ENCODE peak calls at places on chromosomes 12 and 14, in six cellular contexts. One of them, this sample, is unnamed.

GRCh38 chr12:29043069-29043468 is 106.0 kb upstream of the FAR2 start:
- DNase-seq in BJ: peak; percentile 55
- DNase-seq in endodermal cell: no peak
- DNase-seq in lower lobe of right lung: no peak
- DNase-seq in stimulated activated naive CD4-positive, alpha-beta T cell treated with Interleukin-2 at 50 U/mL for 16 hours: no peak
- DNase-seq in NCI-H2081: no peak
- DNase-seq in this sample: no peak

GRCh38 chr14:50082308-50082742 is 34.0 kb downstream of the VCPKMT start:
- DNase-seq in stimulated activated naive CD4-positive, alpha-beta T cell treated with Interleukin-2 at 50 U/mL for 16 hours: peak; percentile 64
- DNase-seq in BJ: no peak
- DNase-seq in NCI-H2081: no peak
- DNase-seq in lower lobe of right lung: no peak
- DNase-seq in endodermal cell: no peak
- DNase-seq in this sample: no peak

GRCh38 chr14:67725171-67725570 is 23.5 kb downstream of the RDH12 start:
- DNase-seq in BJ: no peak
- DNase-seq in lower lobe of right lung: no peak
- DNase-seq in endodermal cell: no peak
- DNase-seq in NCI-H2081: no peak
- DNase-seq in stimulated activated naive CD4-positive, alpha-beta T cell treated with Interleukin-2 at 50 U/mL for 16 hours: no peak
- DNase-seq in this sample: no peak

GRCh38 chr12:58540480-58541299 is 379.6 kb downstream of the LRIG3 start:
- DNase-seq in NCI-H2081: peak; percentile 95
- DNase-seq in lower lobe of right lung: peak; percentile 59
- DNase-seq in endodermal cell: peak; percentile 96
- DNase-seq in BJ: no peak
- DNase-seq in stimulated activated naive CD4-positive, alpha-beta T cell treated with Interleukin-2 at 50 U/mL for 16 hours: no peak
- DNase-seq in this sample: peak; percentile 92

GRCh38 chr12:67019070-67019469 is 250.1 kb upstream of the CAND1 start:
- DNase-seq in stimulated activated naive CD4-positive, alpha-beta T cell treated with Interleukin-2 at 50 U/mL for 16 hours: no peak
- DNase-seq in NCI-H2081: peak; percentile 84
- DNase-seq in lower lobe of right lung: no peak
- DNase-seq in BJ: no peak
- DNase-seq in endodermal cell: peak; percentile 56
- DNase-seq in this sample: no peak

GRCh38 chr14:83085141-83085540 is 1551.5 kb upstream of the SEL1L start:
- DNase-seq in endodermal cell: no peak
- DNase-seq in stimulated activated naive CD4-positive, alpha-beta T cell treated with Interleukin-2 at 50 U/mL for 16 hours: no peak
- DNase-seq in NCI-H2081: no peak
- DNase-seq in BJ: no peak
- DNase-seq in lower lobe of right lung: no peak
- DNase-seq in this sample: no peak

GRCh38 chr14:102215071-102215470 is 75.4 kb downstream of the WDR20 start:
- DNase-seq in stimulated activated naive CD4-positive, alpha-beta T cell treated with Interleukin-2 at 50 U/mL for 16 hours: no peak
- DNase-seq in lower lobe of right lung: no peak
- DNase-seq in NCI-H2081: no peak
- DNase-seq in BJ: no peak
- DNase-seq in endodermal cell: no peak
- DNase-seq in this sample: no peak

GRCh38 chr14:77859934-77860570 is 60.1 kb downstream of the ADCK1 start:
- DNase-seq in stimulated activated naive CD4-positive, alpha-beta T cell treated with Interleukin-2 at 50 U/mL for 16 hours: no peak
- DNase-seq in NCI-H2081: no peak
- DNase-seq in lower lobe of right lung: no peak
- DNase-seq in endodermal cell: no peak
- DNase-seq in BJ: no peak
- DNase-seq in this sample: no peak

GRCh38 chr12:14913381-14913781 is 25.0 kb downstream of the ERP27 start:
- DNase-seq in NCI-H2081: no peak
- DNase-seq in endodermal cell: peak; percentile 62
- DNase-seq in lower lobe of right lung: no peak
- DNase-seq in BJ: no peak
- DNase-seq in stimulated activated naive CD4-positive, alpha-beta T cell treated with Interleukin-2 at 50 U/mL for 16 hours: no peak
- DNase-seq in this sample: no peak

GRCh38 chr12:42039599-42039998 is 105.1 kb downstream of the GXYLT1 start:
- DNase-seq in lower lobe of right lung: no peak
- DNase-seq in BJ: no peak
- DNase-seq in NCI-H2081: no peak
- DNase-seq in stimulated activated naive CD4-positive, alpha-beta T cell treated with Interleukin-2 at 50 U/mL for 16 hours: no peak
- DNase-seq in endodermal cell: no peak
- DNase-seq in this sample: no peak

GRCh38 chr12:3490848-3491382 is at the start of gene PRMT8:
- DNase-seq in BJ: no peak
- DNase-seq in stimulated activated naive CD4-positive, alpha-beta T cell treated with Interleukin-2 at 50 U/mL for 16 hours: no peak
- DNase-seq in lower lobe of right lung: no peak
- DNase-seq in NCI-H2081: no peak
- DNase-seq in endodermal cell: peak; percentile 90
- DNase-seq in this sample: peak; percentile 66

GRCh38 chr12:71158361-71158882 is 623 bp upstream of the TSPAN8 start:
- DNase-seq in stimulated activated naive CD4-positive, alpha-beta T cell treated with Interleukin-2 at 50 U/mL for 16 hours: no peak
- DNase-seq in BJ: no peak
- DNase-seq in endodermal cell: no peak
- DNase-seq in NCI-H2081: peak; percentile 84
- DNase-seq in lower lobe of right lung: no peak
- DNase-seq in this sample: no peak

GRCh38 chr12:2980630-2981029 is 21.4 kb downstream of the TEAD4 start:
- DNase-seq in lower lobe of right lung: no peak
- DNase-seq in BJ: no peak
- DNase-seq in stimulated activated naive CD4-positive, alpha-beta T cell treated with Interleukin-2 at 50 U/mL for 16 hours: no peak
- DNase-seq in endodermal cell: no peak
- DNase-seq in NCI-H2081: no peak
- DNase-seq in this sample: no peak

GRCh38 chr12:67797769-67798168 is 149.2 kb downstream of the DYRK2 start:
- DNase-seq in endodermal cell: no peak
- DNase-seq in BJ: no peak
- DNase-seq in stimulated activated naive CD4-positive, alpha-beta T cell treated with Interleukin-2 at 50 U/mL for 16 hours: no peak
- DNase-seq in lower lobe of right lung: no peak
- DNase-seq in NCI-H2081: no peak
- DNase-seq in this sample: no peak

GRCh38 chr14:36997843-36998242 is 174.6 kb downstream of the SLC25A21 start:
- DNase-seq in NCI-H2081: no peak
- DNase-seq in BJ: no peak
- DNase-seq in lower lobe of right lung: no peak
- DNase-seq in stimulated activated naive CD4-positive, alpha-beta T cell treated with Interleukin-2 at 50 U/mL for 16 hours: no peak
- DNase-seq in endodermal cell: no peak
- DNase-seq in this sample: no peak

GRCh38 chr12:45591635-45592034 is 137.9 kb upstream of the ARID2 start:
- DNase-seq in lower lobe of right lung: no peak
- DNase-seq in endodermal cell: no peak
- DNase-seq in stimulated activated naive CD4-positive, alpha-beta T cell treated with Interleukin-2 at 50 U/mL for 16 hours: no peak
- DNase-seq in BJ: no peak
- DNase-seq in NCI-H2081: no peak
- DNase-seq in this sample: no peak

GRCh38 chr14:76320975-76321374 is 55.0 kb upstream of the ESRRB start:
- DNase-seq in BJ: no peak
- DNase-seq in NCI-H2081: no peak
- DNase-seq in lower lobe of right lung: no peak
- DNase-seq in endodermal cell: no peak
- DNase-seq in stimulated activated naive CD4-positive, alpha-beta T cell treated with Interleukin-2 at 50 U/mL for 16 hours: no peak
- DNase-seq in this sample: no peak

GRCh38 chr12:644818-645552 is 18.3 kb downstream of the NINJ2 start:
- DNase-seq in NCI-H2081: no peak
- DNase-seq in stimulated activated naive CD4-positive, alpha-beta T cell treated with Interleukin-2 at 50 U/mL for 16 hours: no peak
- DNase-seq in endodermal cell: peak; percentile 29
- DNase-seq in BJ: no peak
- DNase-seq in lower lobe of right lung: no peak
- DNase-seq in this sample: no peak

GRCh38 chr12:63846249-63846967 is 1.9 kb downstream of the SRGAP1 start:
- DNase-seq in stimulated activated naive CD4-positive, alpha-beta T cell treated with Interleukin-2 at 50 U/mL for 16 hours: no peak
- DNase-seq in BJ: no peak
- DNase-seq in NCI-H2081: peak; percentile 68
- DNase-seq in endodermal cell: peak; percentile 45
- DNase-seq in lower lobe of right lung: no peak
- DNase-seq in this sample: no peak

GRCh38 chr12:8045952-8046944 is 13.7 kb downstream of the FOXJ2 start:
- DNase-seq in NCI-H2081: peak; percentile 53
- DNase-seq in lower lobe of right lung: peak; percentile 83
- DNase-seq in BJ: no peak
- DNase-seq in endodermal cell: peak; percentile 96
- DNase-seq in stimulated activated naive CD4-positive, alpha-beta T cell treated with Interleukin-2 at 50 U/mL for 16 hours: peak; percentile 69
- DNase-seq in this sample: peak; percentile 82

GRCh38 chr12:73308079-73308478 is 1035.9 kb downstream of the TRHDE start:
- DNase-seq in NCI-H2081: no peak
- DNase-seq in lower lobe of right lung: no peak
- DNase-seq in BJ: no peak
- DNase-seq in endodermal cell: no peak
- DNase-seq in stimulated activated naive CD4-positive, alpha-beta T cell treated with Interleukin-2 at 50 U/mL for 16 hours: no peak
- DNase-seq in this sample: no peak

GRCh38 chr12:122891661-122892525 is 4.0 kb downstream of the VPS37B start:
- DNase-seq in BJ: peak; percentile 55
- DNase-seq in lower lobe of right lung: no peak
- DNase-seq in stimulated activated naive CD4-positive, alpha-beta T cell treated with Interleukin-2 at 50 U/mL for 16 hours: no peak
- DNase-seq in NCI-H2081: no peak
- DNase-seq in endodermal cell: peak; percentile 75
- DNase-seq in this sample: peak; percentile 67

GRCh38 chr14:64960762-64961276 is 11.3 kb downstream of the RAB15 start:
- DNase-seq in lower lobe of right lung: no peak
- DNase-seq in endodermal cell: peak; percentile 88
- DNase-seq in BJ: no peak
- DNase-seq in NCI-H2081: peak; percentile 83
- DNase-seq in stimulated activated naive CD4-positive, alpha-beta T cell treated with Interleukin-2 at 50 U/mL for 16 hours: no peak
- DNase-seq in this sample: peak; percentile 70

GRCh38 chr14:39268393-39268792 is 34.7 kb downstream of the MIA2 start:
- DNase-seq in lower lobe of right lung: no peak
- DNase-seq in BJ: no peak
- DNase-seq in stimulated activated naive CD4-positive, alpha-beta T cell treated with Interleukin-2 at 50 U/mL for 16 hours: no peak
- DNase-seq in endodermal cell: no peak
- DNase-seq in NCI-H2081: peak; percentile 19
- DNase-seq in this sample: peak; percentile 43

GRCh38 chr12:92155733-92156132 is 10.1 kb upstream of the BTG1 start:
- DNase-seq in BJ: no peak
- DNase-seq in stimulated activated naive CD4-positive, alpha-beta T cell treated with Interleukin-2 at 50 U/mL for 16 hours: no peak
- DNase-seq in NCI-H2081: no peak
- DNase-seq in endodermal cell: no peak
- DNase-seq in lower lobe of right lung: no peak
- DNase-seq in this sample: no peak

GRCh38 chr12:113896194-113896593 is 69.9 kb downstream of the RBM19 start:
- DNase-seq in stimulated activated naive CD4-positive, alpha-beta T cell treated with Interleukin-2 at 50 U/mL for 16 hours: no peak
- DNase-seq in BJ: no peak
- DNase-seq in endodermal cell: peak; percentile 93
- DNase-seq in NCI-H2081: no peak
- DNase-seq in lower lobe of right lung: no peak
- DNase-seq in this sample: peak; percentile 89

GRCh38 chr12:3821441-3821840 is 51.8 kb downstream of the PARP11 start:
- DNase-seq in endodermal cell: no peak
- DNase-seq in NCI-H2081: no peak
- DNase-seq in stimulated activated naive CD4-positive, alpha-beta T cell treated with Interleukin-2 at 50 U/mL for 16 hours: no peak
- DNase-seq in lower lobe of right lung: no peak
- DNase-seq in BJ: no peak
- DNase-seq in this sample: peak; percentile 76

This sample was measured in mesendoderm.